ENCODE peak calls at places on chromosome 16, in seven cellular contexts. A, G, K, W, B, L and H are unnamed samples.

GRCh38 chr16:50304467-50305440 is 38.4 kb downstream of the ADCY7 start:
- DNase-seq in B (no peak), K (no peak), L (no peak), G (no peak), A (no peak), W (peak; percentile 43), H (no peak)

GRCh38 chr16:85528528-85529387 is 84.4 kb upstream of the GSE1 start:
- DNase-seq in L (no peak), A (no peak), B (no peak), W (no peak), K (no peak), G (no peak), H (no peak)

GRCh38 chr16:24737391-24737871 is 8.0 kb downstream of the TNRC6A start:
- DNase-seq in G (no peak), W (no peak), A (no peak), B (no peak), K (no peak), L (no peak), H (no peak)

GRCh38 chr16:12502671-12503070 is 301.0 kb downstream of the CPPED1 start:
- DNase-seq in G (no peak), K (no peak), A (no peak), B (no peak), W (no peak), L (no peak), H (no peak)

GRCh38 chr16:89013111-89013510 is 36.1 kb upstream of the CBFA2T3 start:
- DNase-seq in B (no peak), G (no peak), W (no peak), K (no peak), L (no peak), A (no peak), H (no peak)

GRCh38 chr16:30430428-30430970 is 669 bp upstream of the DCTPP1 start:
- DNase-seq in W (no peak), B (no peak), K (peak; percentile 10), L (peak; percentile 60), A (no peak), G (no peak), H (no peak)

GRCh38 chr16:4123617-4124300 is 7.5 kb upstream of the ADCY9 start:
- DNase-seq in K (no peak), G (no peak), B (no peak), L (no peak), W (no peak), A (no peak), H (no peak)

GRCh38 chr16:70438325-70438982 is 446 bp downstream of the ST3GAL2 start:
- DNase-seq in A (peak; percentile 28), K (no peak), W (no peak), L (peak; percentile 41), B (no peak), G (no peak), H (no peak)

GRCh38 chr16:22623351-22623781 is 112.7 kb downstream of the NPIPB5 start:
- DNase-seq in L (no peak), A (no peak), G (no peak), K (no peak), W (no peak), B (no peak), H (no peak)

GRCh38 chr16:30032083-30032819 is 1.2 kb upstream of the TLCD3B start:
- DNase-seq in W (peak; percentile 90), G (peak; percentile 91), A (peak; percentile 48), K (peak; percentile 51), B (peak; percentile 90), L (peak; percentile 86), H (peak; percentile 44)

GRCh38 chr16:78606572-78606971 is 507.1 kb downstream of the WWOX start:
- DNase-seq in A (no peak), W (peak; percentile 30), G (no peak), B (no peak), L (no peak), K (no peak), H (no peak)